ENCODE peak calls at places on chromosome 18, in six cellular contexts. One of them, this sample, is unnamed. For H3K27me3, the result is how much of the 10 kb centered on the place peaks cover.

GRCh38 chr18:34661464-34662087 is 48.5 kb upstream of the DTNA start:
- DNase-seq in HL-60: no peak
- DNase-seq in breast epithelium: no peak
- DNase-seq in HepG2: peak
- DNase-seq in sigmoid colon: no peak
- DNase-seq in stomach: no peak
- DNase-seq in this sample: no peak

GRCh38 chr18:71114550-71115210 is 825.8 kb downstream of the SOCS6 start:
- DNase-seq in breast epithelium: no peak
- DNase-seq in sigmoid colon: no peak
- DNase-seq in HepG2: no peak
- DNase-seq in HL-60: no peak
- DNase-seq in stomach: no peak
- DNase-seq in this sample: no peak

GRCh38 chr18:6374340-6374739 is 40.4 kb downstream of the L3MBTL4 start:
- DNase-seq in stomach: no peak
- DNase-seq in HepG2: peak
- DNase-seq in breast epithelium: no peak
- DNase-seq in HL-60: no peak
- DNase-seq in sigmoid colon: no peak
- DNase-seq in this sample: no peak

GRCh38 chr18:22753130-22753831 is 179.8 kb upstream of the RBBP8 start:
- DNase-seq in HepG2: no peak
- DNase-seq in HL-60: no peak
- DNase-seq in breast epithelium: no peak
- DNase-seq in stomach: no peak
- DNase-seq in sigmoid colon: no peak
- DNase-seq in this sample: no peak

GRCh38 chr18:29874519-29875098 is 1167.9 kb downstream of the DSC3 start:
- DNase-seq in HL-60: peak
- DNase-seq in sigmoid colon: no peak
- DNase-seq in breast epithelium: no peak
- DNase-seq in HepG2: peak
- DNase-seq in stomach: no peak
- DNase-seq in this sample: no peak

GRCh38 chr18:13558132-13558531 is 168.2 kb downstream of the FAM210A start:
- DNase-seq in HepG2: peak
- DNase-seq in sigmoid colon: no peak
- DNase-seq in stomach: no peak
- DNase-seq in breast epithelium: no peak
- DNase-seq in HL-60: no peak
- DNase-seq in this sample: no peak

GRCh38 chr18:3368193-3368592 is 81.8 kb upstream of the TGIF1 start:
- DNase-seq in stomach: no peak
- DNase-seq in HL-60: no peak
- DNase-seq in breast epithelium: no peak
- DNase-seq in sigmoid colon: no peak
- DNase-seq in HepG2: no peak
- DNase-seq in this sample: no peak

GRCh38 chr18:23798824-23799223 is 109.6 kb downstream of the LAMA3 start:
- DNase-seq in HepG2: no peak
- DNase-seq in stomach: no peak
- DNase-seq in sigmoid colon: no peak
- DNase-seq in breast epithelium: no peak
- DNase-seq in HL-60: no peak
- DNase-seq in this sample: no peak

GRCh38 chr18:80190311-80190710 is 57.0 kb downstream of the PARD6G start:
- DNase-seq in HL-60: no peak
- DNase-seq in HepG2: no peak
- DNase-seq in breast epithelium: no peak
- DNase-seq in stomach: no peak
- DNase-seq in sigmoid colon: no peak
- DNase-seq in this sample: no peak

GRCh38 chr18:74914052-74914591 is 294.8 kb downstream of the PTGR3 start:
- DNase-seq in sigmoid colon: no peak
- DNase-seq in HL-60: no peak
- DNase-seq in breast epithelium: no peak
- DNase-seq in HepG2: no peak
- DNase-seq in stomach: no peak
- DNase-seq in this sample: no peak

GRCh38 chr18:23627325-23627724 is 35.4 kb downstream of the ANKRD29 start:
- DNase-seq in stomach: no peak
- DNase-seq in HL-60: no peak
- DNase-seq in breast epithelium: no peak
- DNase-seq in HepG2: peak
- DNase-seq in sigmoid colon: no peak
- DNase-seq in this sample: no peak

GRCh38 chr18:13530879-13531387 is 195.4 kb downstream of the FAM210A start:
- DNase-seq in sigmoid colon: peak
- DNase-seq in HL-60: no peak
- DNase-seq in breast epithelium: peak
- DNase-seq in stomach: peak
- DNase-seq in HepG2: no peak
- DNase-seq in this sample: no peak

GRCh38 chr18:24322594-24323136 is 75.0 kb downstream of the OSBPL1A start:
- DNase-seq in HL-60: no peak
- DNase-seq in stomach: no peak
- DNase-seq in HepG2: no peak
- DNase-seq in breast epithelium: no peak
- DNase-seq in sigmoid colon: no peak
- DNase-seq in this sample: no peak

GRCh38 chr18:9708057-9708881 is at the start of gene RAB31:
- DNase-seq in sigmoid colon: peak
- DNase-seq in HL-60: peak
- DNase-seq in stomach: peak
- DNase-seq in breast epithelium: peak
- DNase-seq in HepG2: no peak
- DNase-seq in this sample: no peak

GRCh38 chr18:49161627-49162026 is 210.9 kb upstream of the SMAD7 start:
- DNase-seq in breast epithelium: no peak
- DNase-seq in sigmoid colon: no peak
- DNase-seq in stomach: no peak
- DNase-seq in HL-60: no peak
- DNase-seq in HepG2: no peak
- DNase-seq in this sample: no peak

GRCh38 chr18:5868218-5868904 is 27.0 kb downstream of the TMEM200C start:
- DNase-seq in breast epithelium: peak
- DNase-seq in HepG2: peak
- DNase-seq in stomach: peak
- DNase-seq in sigmoid colon: no peak
- DNase-seq in HL-60: peak
- DNase-seq in this sample: no peak

GRCh38 chr18:383135-383534 is 115.3 kb upstream of the THOC1 start:
- DNase-seq in stomach: no peak
- DNase-seq in breast epithelium: no peak
- DNase-seq in HL-60: no peak
- DNase-seq in HepG2: no peak
- DNase-seq in sigmoid colon: no peak
- DNase-seq in this sample: no peak

GRCh38 chr18:45588284-45588683 is 27.0 kb upstream of the SLC14A2 start:
- DNase-seq in HepG2: no peak
- DNase-seq in stomach: no peak
- DNase-seq in HL-60: no peak
- DNase-seq in breast epithelium: no peak
- DNase-seq in sigmoid colon: no peak
- DNase-seq in this sample: no peak

GRCh38 chr18:13380671-13381070 is 162.1 kb downstream of the LDLRAD4 start:
- DNase-seq in HepG2: no peak
- DNase-seq in stomach: no peak
- DNase-seq in HL-60: no peak
- DNase-seq in sigmoid colon: no peak
- DNase-seq in breast epithelium: no peak
- DNase-seq in this sample: no peak

GRCh38 chr18:73283032-73283431 is 415.2 kb upstream of the NETO1 start:
- DNase-seq in breast epithelium: no peak
- DNase-seq in HL-60: no peak
- DNase-seq in HepG2: no peak
- DNase-seq in stomach: no peak
- DNase-seq in sigmoid colon: no peak
- DNase-seq in this sample: no peak

GRCh38 chr18:52670903-52671302 is 330.9 kb downstream of the DCC start:
- DNase-seq in HL-60: no peak
- DNase-seq in breast epithelium: no peak
- DNase-seq in HepG2: peak
- DNase-seq in sigmoid colon: no peak
- DNase-seq in stomach: no peak
- DNase-seq in this sample: no peak

GRCh38 chr18:30376515-30376914 is 666.0 kb downstream of the DSC3 start:
- DNase-seq in stomach: no peak
- DNase-seq in breast epithelium: no peak
- DNase-seq in HepG2: peak
- DNase-seq in sigmoid colon: no peak
- DNase-seq in HL-60: no peak
- DNase-seq in this sample: no peak

GRCh38 chr18:35517715-35518114 is 20.0 kb upstream of the INO80C start:
- DNase-seq in HepG2: no peak
- DNase-seq in sigmoid colon: no peak
- DNase-seq in HL-60: no peak
- DNase-seq in breast epithelium: no peak
- DNase-seq in stomach: no peak
- DNase-seq in this sample: peak

GRCh38 chr18:2994603-2995432 is 18.1 kb downstream of the LPIN2 start:
- DNase-seq in breast epithelium: no peak
- DNase-seq in HL-60: no peak
- DNase-seq in HepG2: no peak
- DNase-seq in sigmoid colon: no peak
- DNase-seq in stomach: no peak
- DNase-seq in this sample: no peak

GRCh38 chr18:34322365-34323289 is 97.9 kb upstream of the NOL4 start:
- DNase-seq in HL-60: peak
- DNase-seq in stomach: peak
- DNase-seq in HepG2: peak
- DNase-seq in breast epithelium: no peak
- DNase-seq in sigmoid colon: no peak
- DNase-seq in this sample: no peak

GRCh38 chr18:58851874-58852273 is 12.8 kb upstream of the ZNF532 start:
- DNase-seq in sigmoid colon: no peak
- DNase-seq in breast epithelium: no peak
- DNase-seq in HepG2: no peak
- DNase-seq in HL-60: no peak
- DNase-seq in stomach: no peak
- DNase-seq in this sample: no peak

GRCh38 chr18:22542400-22542835 is 124.7 kb upstream of the CTAGE1 start:
- DNase-seq in sigmoid colon: no peak
- DNase-seq in HepG2: peak
- DNase-seq in HL-60: no peak
- DNase-seq in breast epithelium: no peak
- DNase-seq in stomach: no peak
- DNase-seq in this sample: no peak

DNA sequence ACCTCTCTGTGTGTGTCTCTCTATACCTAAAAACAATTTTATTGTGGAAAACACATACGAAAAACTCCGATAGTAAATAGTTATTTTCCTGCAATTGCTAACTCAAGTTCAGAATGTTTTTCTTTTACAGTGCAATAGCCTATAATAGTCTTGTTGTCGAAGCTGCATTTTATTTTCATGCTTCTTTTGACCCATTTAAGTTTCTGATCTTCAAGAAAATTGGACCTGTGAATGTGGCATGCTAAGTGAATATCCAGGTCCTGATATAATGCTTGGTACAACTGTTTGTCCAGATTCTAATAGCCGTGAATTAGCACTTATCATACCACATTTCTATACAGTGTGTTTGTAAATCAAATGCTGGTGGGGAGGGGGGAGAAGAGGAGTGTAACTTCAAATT is 3.1 kb upstream of the ONECUT2 start:
- DNase-seq in breast epithelium: no peak
- DNase-seq in stomach: no peak
- DNase-seq in HepG2: no peak
- DNase-seq in HL-60: no peak
- DNase-seq in sigmoid colon: no peak
- DNase-seq in this sample: no peak
- H3K27me3 ChIP-seq in breast epithelium: half or more
- H3K27me3 ChIP-seq in stomach: half or more
- H3K27me3 ChIP-seq in HepG2: under half
- H3K27me3 ChIP-seq in HL-60: half or more
- H3K27me3 ChIP-seq in sigmoid colon: half or more
- H3K27me3 ChIP-seq in this sample: half or more

DNA sequence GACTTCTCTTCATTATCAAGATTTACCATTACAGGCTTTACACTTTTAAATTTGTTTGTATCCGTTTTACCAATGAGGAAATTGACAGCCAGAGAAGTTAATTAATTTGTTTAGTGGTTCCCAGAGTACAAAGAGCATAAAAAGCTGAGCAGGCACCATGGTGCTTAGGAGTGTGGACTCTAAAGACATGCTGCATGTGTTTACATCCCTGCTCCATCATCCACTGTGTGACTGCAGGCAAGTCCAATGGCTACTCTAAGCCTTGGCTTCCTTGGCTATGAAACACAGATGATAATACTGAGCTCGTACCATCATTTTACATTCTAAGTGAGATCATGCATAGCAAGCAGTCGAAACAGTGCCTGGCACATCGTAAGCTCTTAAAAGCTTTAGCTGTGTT is 108.0 kb upstream of the SLC35G4 start:
- DNase-seq in HepG2: peak
- DNase-seq in HL-60: no peak
- DNase-seq in stomach: no peak
- DNase-seq in sigmoid colon: no peak
- DNase-seq in breast epithelium: no peak
- DNase-seq in this sample: no peak
- H3K27ac ChIP-seq in HepG2: peak
- H3K27ac ChIP-seq in HL-60: no peak
- H3K27ac ChIP-seq in stomach: no peak
- H3K27ac ChIP-seq in sigmoid colon: no peak
- H3K27ac ChIP-seq in breast epithelium: no peak
- H3K27ac ChIP-seq in this sample: no peak

GRCh38 chr18:47480166-47480565 is 228.7 kb upstream of the SKOR2 start:
- DNase-seq in sigmoid colon: no peak
- DNase-seq in HepG2: no peak
- DNase-seq in stomach: no peak
- DNase-seq in breast epithelium: no peak
- DNase-seq in HL-60: no peak
- DNase-seq in this sample: no peak
- TF ChIP-seq POLR2AphosphoS5 in sigmoid colon: no peak
- TF ChIP-seq POLR2AphosphoS5 in HepG2: no peak
- TF ChIP-seq POLR2AphosphoS5 in stomach: no peak
- TF ChIP-seq POLR2AphosphoS5 in breast epithelium: no peak
- TF ChIP-seq POLR2AphosphoS5 in HL-60: no peak
- TF ChIP-seq POLR2AphosphoS5 in this sample: no peak

GRCh38 chr18:78972385-78972918 is 7.2 kb upstream of the SALL3 start:
- DNase-seq in breast epithelium: no peak
- DNase-seq in stomach: no peak
- DNase-seq in HL-60: no peak
- DNase-seq in sigmoid colon: no peak
- DNase-seq in HepG2: no peak
- DNase-seq in this sample: no peak

GRCh38 chr18:78970774-78971333 is 8.8 kb upstream of the SALL3 start:
- DNase-seq in breast epithelium: no peak
- DNase-seq in HL-60: no peak
- DNase-seq in sigmoid colon: no peak
- DNase-seq in HepG2: no peak
- DNase-seq in stomach: no peak
- DNase-seq in this sample: no peak

GRCh38 chr18:78973357-78974083 is 6.1 kb upstream of the SALL3 start:
- DNase-seq in breast epithelium: no peak
- DNase-seq in HL-60: no peak
- DNase-seq in HepG2: no peak
- DNase-seq in sigmoid colon: no peak
- DNase-seq in stomach: no peak
- DNase-seq in this sample: no peak

GRCh38 chr18:78972930-78973331 is 6.7 kb upstream of the SALL3 start:
- DNase-seq in HL-60: no peak
- DNase-seq in stomach: no peak
- DNase-seq in HepG2: no peak
- DNase-seq in sigmoid colon: no peak
- DNase-seq in breast epithelium: no peak
- DNase-seq in this sample: no peak

GRCh38 chr18:78971511-78972245 is 7.9 kb upstream of the SALL3 start:
- DNase-seq in breast epithelium: no peak
- DNase-seq in stomach: no peak
- DNase-seq in HepG2: no peak
- DNase-seq in HL-60: no peak
- DNase-seq in sigmoid colon: no peak
- DNase-seq in this sample: no peak
- H3K27me3 ChIP-seq in breast epithelium: half or more
- H3K27me3 ChIP-seq in stomach: half or more
- H3K27me3 ChIP-seq in HepG2: under half
- H3K27me3 ChIP-seq in HL-60: half or more
- H3K27me3 ChIP-seq in sigmoid colon: half or more
- H3K27me3 ChIP-seq in this sample: under half

This sample was measured in esophagus muscularis mucosa.